ENCODE peak calls at places on chromosome 12, in nine cellular contexts. L, T, C, Q, X, S, D, M and Y are unnamed samples.

GRCh38 chr12:69623970-69624369 is 13.3 kb upstream of the LRRC10 start:
- DNase-seq in L (no peak), T (no peak), C (no peak), Q (no peak), X (no peak), S (peak), D (no peak), M (no peak), Y (no peak)

GRCh38 chr12:132154941-132155770 is 10.9 kb downstream of the NOC4L start:
- DNase-seq in L (peak), T (no peak), C (no peak), Q (no peak), X (no peak), S (no peak), D (no peak), M (no peak), Y (no peak)

GRCh38 chr12:13038491-13039161 is 5.6 kb upstream of the FAM234B start:
- DNase-seq in L (no peak), T (no peak), C (no peak), Q (no peak), X (no peak), S (no peak), D (no peak), M (peak), Y (no peak)

GRCh38 chr12:52682938-52683574 is 2.8 kb upstream of the KRT1 start:
- DNase-seq in L (no peak), T (no peak), C (no peak), Q (no peak), X (no peak), S (no peak), D (no peak), M (no peak), Y (no peak)

GRCh38 chr12:92605621-92606170 is 97.1 kb upstream of the PLEKHG7 start:
- DNase-seq in L (no peak), T (no peak), C (no peak), Q (no peak), X (no peak), S (no peak), D (no peak), M (no peak), Y (no peak)

GRCh38 chr12:27382126-27382795 is 49.6 kb downstream of the BMAL2 start:
- DNase-seq in L (no peak), T (peak), C (no peak), Q (no peak), X (no peak), S (no peak), D (no peak), M (peak), Y (no peak)

GRCh38 chr12:116687888-116688287 is 50.0 kb downstream of the SPRING1 start:
- DNase-seq in L (peak), T (peak), C (no peak), Q (no peak), X (peak), S (no peak), D (peak), M (no peak), Y (no peak)

GRCh38 chr12:58745348-58746125 is 174.8 kb downstream of the LRIG3 start:
- DNase-seq in L (no peak), T (no peak), C (no peak), Q (no peak), X (peak), S (no peak), D (no peak), M (no peak), Y (no peak)

GRCh38 chr12:53193953-53194716 is 12.9 kb downstream of the ITGB7 start:
- DNase-seq in L (no peak), T (no peak), C (no peak), Q (no peak), X (no peak), S (no peak), D (no peak), M (no peak), Y (no peak)

GRCh38 chr12:20000229-20000869 is 368.0 kb upstream of the PDE3A start:
- DNase-seq in L (no peak), T (no peak), C (no peak), Q (no peak), X (peak), S (peak), D (no peak), M (no peak), Y (no peak)

GRCh38 chr12:7834701-7835100 is 38.0 kb downstream of the SLC2A14 start:
- DNase-seq in L (no peak), T (no peak), C (no peak), Q (no peak), X (no peak), S (no peak), D (no peak), M (no peak), Y (no peak)

GRCh38 chr12:38544357-38545066 is 227.9 kb downstream of the ALG10B start:
- DNase-seq in L (peak), T (peak), C (no peak), Q (no peak), X (peak), S (no peak), D (no peak), M (no peak), Y (no peak)

GRCh38 chr12:100986595-100987547 is 192.3 kb downstream of the ANO4 start:
- DNase-seq in L (no peak), T (no peak), C (no peak), Q (no peak), X (peak), S (peak), D (no peak), M (peak), Y (no peak)

GRCh38 chr12:130070017-130070653 is 92.1 kb upstream of the FZD10 start:
- DNase-seq in L (no peak), T (no peak), C (no peak), Q (peak), X (no peak), S (no peak), D (no peak), M (no peak), Y (no peak)

GRCh38 chr12:5138845-5139244 is 95.2 kb downstream of the KCNA5 start:
- DNase-seq in L (no peak), T (no peak), C (no peak), Q (no peak), X (no peak), S (no peak), D (no peak), M (peak), Y (no peak)

GRCh38 chr12:12441891-12442461 is 85.1 kb downstream of the BORCS5 start:
- DNase-seq in L (no peak), T (no peak), C (no peak), Q (no peak), X (no peak), S (no peak), D (no peak), M (peak), Y (no peak)

GRCh38 chr12:49580572-49581535 is 12.9 kb upstream of the MCRS1 start:
- DNase-seq in L (peak), T (peak), C (peak), Q (peak), X (peak), S (peak), D (peak), M (peak), Y (peak)

GRCh38 chr12:120760349-120761245 is 35.0 kb downstream of the ACADS start:
- DNase-seq in L (no peak), T (no peak), C (no peak), Q (no peak), X (no peak), S (peak), D (no peak), M (no peak), Y (no peak)

GRCh38 chr12:49260165-49260564 is 4.7 kb upstream of the TUBA1C start:
- DNase-seq in L (no peak), T (peak), C (peak), Q (no peak), X (no peak), S (no peak), D (no peak), M (peak), Y (no peak)

GRCh38 chr12:67069451-67070306 is 199.5 kb upstream of the CAND1 start:
- DNase-seq in L (peak), T (peak), C (no peak), Q (no peak), X (peak), S (peak), D (peak), M (peak), Y (no peak)

GRCh38 chr12:8452976-8453616 is 2.7 kb upstream of the CLEC6A start:
- DNase-seq in L (no peak), T (no peak), C (no peak), Q (no peak), X (no peak), S (no peak), D (no peak), M (no peak), Y (no peak)

GRCh38 chr12:43921666-43922337 is 85.9 kb downstream of the TMEM117 start:
- DNase-seq in L (no peak), T (no peak), C (no peak), Q (no peak), X (peak), S (no peak), D (no peak), M (peak), Y (no peak)

GRCh38 chr12:98154850-98155249 is 360.5 kb upstream of the TMPO start:
- DNase-seq in L (peak), T (peak), C (no peak), Q (no peak), X (peak), S (peak), D (no peak), M (peak), Y (no peak)

GRCh38 chr12:132194556-132194955 is 50.3 kb downstream of the NOC4L start:
- DNase-seq in L (no peak), T (no peak), C (no peak), Q (no peak), X (no peak), S (no peak), D (no peak), M (no peak), Y (no peak)

GRCh38 chr12:6635856-6636521 is at the start of gene LPAR5:
- DNase-seq in L (no peak), T (no peak), C (no peak), Q (peak), X (peak), S (no peak), D (no peak), M (peak), Y (no peak)

GRCh38 chr12:65631621-65632111 is 192.6 kb upstream of the HMGA2 start:
- DNase-seq in L (no peak), T (peak), C (peak), Q (peak), X (no peak), S (no peak), D (no peak), M (peak), Y (no peak)

GRCh38 chr12:54368016-54368708 is 3.9 kb upstream of the GPR84 start:
- DNase-seq in L (no peak), T (no peak), C (no peak), Q (no peak), X (no peak), S (no peak), D (no peak), M (no peak), Y (no peak)

GRCh38 chr12:90065301-90065801 is 356.7 kb upstream of the ATP2B1 start:
- DNase-seq in L (no peak), T (no peak), C (no peak), Q (no peak), X (peak), S (peak), D (no peak), M (no peak), Y (no peak)

GRCh38 chr12:127389923-127390322 is 877.0 kb upstream of the TMEM132C start:
- DNase-seq in L (peak), T (peak), C (peak), Q (no peak), X (peak), S (no peak), D (no peak), M (peak), Y (no peak)

GRCh38 chr12:127588224-127588623 is 678.7 kb upstream of the TMEM132C start:
- DNase-seq in L (no peak), T (no peak), C (no peak), Q (peak), X (peak), S (no peak), D (no peak), M (peak), Y (no peak)

GRCh38 chr12:28257411-28257810 is 67.2 kb downstream of the CCDC91 start:
- DNase-seq in L (no peak), T (no peak), C (no peak), Q (no peak), X (no peak), S (no peak), D (no peak), M (no peak), Y (no peak)